ENCODE peak calls at places on chromosomes 16 and 17, in five cellular contexts. Q is EL, P is ovary, N is GOT3, M is omental fat pad. G is an unnamed sample.

GRCh38 chr17:63512896-63513644 is 10.1 kb upstream of the KCNH6 start:
- DNase-seq in Q (no peak), P (no peak), N (no peak), M (no peak), G (no peak)

GRCh38 chr17:81439926-81440450 is 44.7 kb downstream of the BAHCC1 start:
- DNase-seq in Q (no peak), P (no peak), N (no peak), M (no peak), G (no peak)

GRCh38 chr16:22007159-22007508 is 777 bp upstream of the MOSMO start:
- DNase-seq in Q (no peak), P (no peak), N (no peak), M (no peak), G (peak)

GRCh38 chr16:50234771-50235556 is 31.4 kb upstream of the ADCY7 start:
- DNase-seq in Q (peak), P (no peak), N (no peak), M (no peak), G (no peak)

GRCh38 chr17:35245196-35245486 is 2.3 kb downstream of the SLFN5 start:
- DNase-seq in Q (peak), P (no peak), N (no peak), M (no peak), G (no peak)

GRCh38 chr16:54503011-54503410 is 216.4 kb upstream of the IRX3 start:
- DNase-seq in Q (no peak), P (no peak), N (no peak), M (no peak), G (no peak)

GRCh38 chr17:79583475-79583874 is 27.4 kb downstream of the RBFOX3 start:
- DNase-seq in Q (no peak), P (no peak), N (no peak), M (no peak), G (no peak)

GRCh38 chr16:87436225-87437172 is 44.4 kb downstream of the MAP1LC3B start:
- DNase-seq in Q (peak), P (peak), N (no peak), M (no peak), G (no peak)

GRCh38 chr17:72461757-72462156 is 340.9 kb downstream of the SOX9 start:
- DNase-seq in Q (no peak), P (no peak), N (no peak), M (no peak), G (no peak)